ENCODE peak calls at places on chromosomes 3 and 15, in eight cellular contexts. C is stomach; S is tibial artery; Y is CD8-positive, alpha-beta T cell; E is SK-N-SH; I is PC-9; P is CD4-positive, alpha-beta T cell; X is Caco-2. A is an unnamed sample.
A peak's percentile ranks its signal among the peaks of the same experiment; 100 is the strongest.

GRCh38 chr15:51878446-51879386 is 49.3 kb downstream of the TMOD3 start:
- DNase-seq in P (no peak), E (no peak), X (no peak), S (no peak), Y (no peak), C (no peak), I (peak; percentile 25), A (no peak)

GRCh38 chr15:66995257-66995656 is 70.1 kb upstream of the SMAD3 start:
- DNase-seq in E (no peak), I (no peak), X (no peak), S (no peak), P (no peak), C (no peak), Y (no peak), A (no peak)

GRCh38 chr3:184186184-184186901 is at the start of gene ABCF3:
- DNase-seq in X (no peak), Y (peak; percentile 28), S (no peak), E (peak; percentile 45), P (no peak), C (no peak), I (no peak), A (peak; percentile 60)

GRCh38 chr3:174498638-174499037 is 360.5 kb upstream of the NAALADL2 start:
- DNase-seq in X (no peak), S (no peak), C (no peak), P (no peak), I (no peak), E (no peak), Y (no peak), A (no peak)

GRCh38 chr3:133854971-133855370 is 40.7 kb downstream of the RAB6B start:
- DNase-seq in Y (no peak), C (no peak), X (no peak), P (no peak), E (no peak), S (peak; percentile 6), I (no peak), A (no peak)

GRCh38 chr15:47870956-47871625 is 153.8 kb downstream of the SEMA6D start:
- DNase-seq in X (no peak), C (no peak), E (no peak), S (no peak), Y (no peak), P (no peak), I (no peak), A (no peak)

GRCh38 chr3:189652042-189652441 is 20.9 kb downstream of the TP63 start:
- DNase-seq in E (peak; percentile 0), X (peak; percentile 60), P (no peak), I (no peak), Y (no peak), S (no peak), C (no peak), A (no peak)

GRCh38 chr3:8456118-8456811 is 45.4 kb upstream of the LMCD1 start:
- DNase-seq in C (no peak), X (no peak), I (no peak), S (no peak), P (no peak), E (no peak), Y (no peak), A (no peak)

GRCh38 chr15:38254065-38254883 is 1.6 kb downstream of the SPRED1 start:
- DNase-seq in X (peak; percentile 58), P (peak; percentile 11), C (peak; percentile 53), I (peak; percentile 32), S (peak; percentile 44), Y (peak; percentile 42), E (peak; percentile 45), A (peak; percentile 27)

GRCh38 chr15:40909662-40910625 is 15.7 kb downstream of the VPS18 start:
- DNase-seq in C (no peak), P (no peak), S (no peak), I (no peak), X (no peak), E (peak; percentile 70), Y (no peak), A (peak; percentile 88)

GRCh38 chr3:10945683-10946287 is 46.8 kb upstream of the SLC6A1 start:
- DNase-seq in X (peak; percentile 66), C (peak; percentile 49), Y (peak; percentile 45), I (peak; percentile 27), E (peak; percentile 92), S (peak; percentile 38), P (no peak), A (peak; percentile 22)

GRCh38 chr15:66897381-66897780 is 168.0 kb upstream of the SMAD3 start:
- DNase-seq in E (no peak), Y (no peak), P (no peak), X (no peak), C (peak; percentile 18), I (no peak), S (no peak), A (no peak)

GRCh38 chr3:99108508-99108907 is 207.0 kb upstream of the DCBLD2 start:
- DNase-seq in I (no peak), X (no peak), E (no peak), C (no peak), Y (no peak), P (no peak), S (no peak), A (no peak)

GRCh38 chr3:53675942-53676341 is 170.3 kb downstream of the CHDH start:
- DNase-seq in E (no peak), C (no peak), S (no peak), Y (no peak), P (no peak), I (no peak), X (no peak), A (no peak)

GRCh38 chr3:53677406-53677805 is 168.8 kb downstream of the CHDH start:
- DNase-seq in E (peak; percentile 40), P (no peak), I (no peak), S (no peak), Y (no peak), C (no peak), X (peak; percentile 39), A (no peak)

GRCh38 chr3:53682807-53683206 is 163.4 kb downstream of the CHDH start:
- DNase-seq in S (no peak), Y (no peak), P (no peak), X (no peak), E (no peak), I (no peak), C (no peak), A (peak; percentile 51)

GRCh38 chr3:53675022-53675697 is 171.1 kb downstream of the CHDH start:
- DNase-seq in S (no peak), I (no peak), C (no peak), E (peak; percentile 31), P (no peak), Y (no peak), X (no peak), A (no peak)

DNA sequence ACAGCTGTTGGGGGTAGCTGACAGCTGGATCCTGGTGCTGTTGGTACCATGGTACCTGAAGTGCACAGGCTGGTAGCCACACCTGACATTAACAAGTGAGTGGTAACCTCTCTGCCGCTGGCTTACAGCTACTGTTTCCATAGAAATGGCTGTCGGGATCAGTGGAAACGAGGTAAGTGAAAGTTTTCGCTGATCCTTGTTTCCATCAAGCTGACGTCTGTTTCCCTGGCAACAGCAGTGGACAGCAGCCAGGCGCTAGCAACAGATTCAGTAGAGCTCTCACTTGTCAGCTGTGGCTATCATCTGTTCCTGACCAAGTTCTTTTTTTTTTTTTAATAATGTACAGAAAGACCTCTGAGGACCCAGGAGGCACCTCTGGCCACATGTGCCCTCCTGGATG is 166.2 kb downstream of the CHDH start:
- DNase-seq in S (no peak), E (peak; percentile 79), Y (no peak), C (no peak), P (no peak), X (no peak), I (no peak), A (no peak)
- H3K27me3 ChIP-seq in S (peaks cover 36% of the 10 kb centered on the region), E (no peaks in the 10 kb centered on the region), Y (no peaks in the 10 kb centered on the region), C (peaks cover 4% of the 10 kb centered on the region), P (peaks cover 17% of the 10 kb centered on the region), X (no peaks in the 10 kb centered on the region), I (peaks cover 60% of the 10 kb centered on the region), A (no peaks in the 10 kb centered on the region)

DNA sequence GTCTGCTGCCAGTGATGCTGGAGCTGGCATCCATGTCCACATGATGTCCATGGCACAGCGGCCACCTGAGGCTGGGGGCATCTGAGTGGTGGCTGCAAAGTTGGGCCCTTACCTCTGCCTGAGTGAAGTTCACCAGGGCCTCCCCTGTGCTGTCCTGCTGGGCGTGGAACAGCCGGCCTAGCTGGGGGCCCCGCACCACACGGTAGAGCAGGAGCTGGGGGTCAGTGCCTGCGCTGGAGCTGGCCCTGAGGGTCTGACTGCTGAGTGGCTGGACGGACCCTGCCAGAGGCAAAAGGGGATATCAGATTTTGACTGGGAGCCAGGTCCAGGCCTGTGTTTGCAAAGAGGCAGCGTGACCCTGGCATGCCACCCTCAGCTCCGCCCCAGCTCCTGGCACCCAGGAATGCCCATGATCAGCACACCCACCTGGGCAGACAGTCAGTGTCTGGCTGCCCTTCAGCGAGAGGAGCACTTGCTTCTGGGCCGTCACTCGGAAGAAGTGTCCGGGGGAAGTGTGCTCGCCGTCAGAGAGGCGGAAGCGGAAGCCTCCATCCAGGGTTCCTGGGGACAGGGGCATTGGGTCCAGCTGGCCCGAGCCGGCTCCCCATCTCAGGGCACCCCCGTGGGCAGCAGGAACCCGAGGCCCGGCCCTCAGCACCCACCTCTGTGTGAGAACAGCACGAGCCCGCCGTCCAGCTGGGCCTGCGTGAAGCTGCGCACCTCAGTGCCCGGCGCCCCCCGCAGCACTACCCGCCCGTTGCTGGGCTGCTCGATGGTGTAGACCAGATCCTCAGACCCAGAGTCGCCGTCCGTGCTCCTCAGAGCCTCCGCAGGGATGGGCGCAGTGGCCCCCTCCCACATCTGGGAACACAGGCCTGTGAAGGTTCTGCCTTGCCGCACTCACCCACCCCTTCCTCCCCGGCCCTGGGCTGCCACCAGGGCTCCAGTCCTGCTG is 30.2 kb downstream of the CSPG4 start:
- DNase-seq in I (no peak), E (peak; percentile 56), P (no peak), Y (no peak), C (peak; percentile 42), S (no peak), X (no peak), A (no peak)
- H3K9me3 ChIP-seq in I (no peaks in the 10 kb centered on the region), E (no peaks in the 10 kb centered on the region), P (no peaks in the 10 kb centered on the region), Y (no peaks in the 10 kb centered on the region), C (no peaks in the 10 kb centered on the region), S (no peaks in the 10 kb centered on the region), X (no peaks in the 10 kb centered on the region), A (no peaks in the 10 kb centered on the region)

DNA sequence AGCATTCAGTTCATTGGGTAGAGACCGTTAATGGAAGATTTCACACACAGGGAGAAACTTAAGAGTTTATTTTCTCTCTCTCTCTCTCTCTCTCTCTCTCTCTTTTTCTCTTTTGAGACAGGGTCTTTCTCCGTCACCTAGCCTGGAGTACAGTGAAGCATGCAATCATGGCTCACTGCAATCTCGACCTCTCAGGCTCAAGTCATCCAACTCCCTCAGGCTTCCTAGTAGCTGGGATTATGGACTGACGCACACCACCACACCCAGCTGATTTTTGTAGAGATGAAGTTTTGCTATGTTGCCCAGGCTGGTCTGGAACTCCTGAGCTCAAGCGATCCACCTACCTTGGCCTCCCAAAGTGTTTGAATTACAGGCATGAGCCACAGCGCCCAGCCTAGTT is 1.6 kb downstream of the WDR72 start:
- DNase-seq in C (no peak), Y (no peak), I (no peak), X (no peak), P (no peak), E (no peak), S (no peak), A (no peak)
- H3K27me3 ChIP-seq in C (peaks cover 36% of the 10 kb centered on the region), Y (no peaks in the 10 kb centered on the region), I (no peaks in the 10 kb centered on the region), X (no peaks in the 10 kb centered on the region), P (peaks cover 28% of the 10 kb centered on the region), E (no peaks in the 10 kb centered on the region), S (peaks cover 16% of the 10 kb centered on the region), A (peaks cover 8% of the 10 kb centered on the region)

DNA sequence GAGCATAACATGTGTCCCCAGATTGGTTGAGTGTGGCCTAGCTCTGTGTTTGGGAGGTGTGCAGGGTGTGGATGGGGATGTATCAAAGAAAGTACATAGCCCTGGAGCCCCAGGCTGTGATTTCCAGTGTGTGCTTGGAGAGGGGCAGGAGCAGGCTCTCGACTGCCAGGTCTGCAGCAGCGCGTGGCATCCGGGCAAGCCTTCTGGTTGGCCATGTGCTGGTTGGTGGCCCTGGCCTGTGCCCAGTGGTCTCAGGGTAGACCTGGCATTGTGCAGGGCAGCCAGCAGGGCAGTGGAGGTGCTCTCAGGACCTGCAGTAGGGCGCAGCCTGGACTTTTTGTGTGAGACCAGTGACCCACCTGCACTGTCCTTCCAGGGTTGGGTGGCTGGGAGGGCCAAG is 231.5 kb downstream of the UBE3A start:
- DNase-seq in I (no peak), P (no peak), C (no peak), E (no peak), X (no peak), S (no peak), Y (no peak), A (no peak)
- H3K9me3 ChIP-seq in I (no peaks in the 10 kb centered on the region), P (peaks cover 8% of the 10 kb centered on the region), C (no peaks in the 10 kb centered on the region), E (no peaks in the 10 kb centered on the region), X (peaks cover 47% of the 10 kb centered on the region), S (no peaks in the 10 kb centered on the region), Y (no peaks in the 10 kb centered on the region), A (no peaks in the 10 kb centered on the region)

A was measured in gastrocnemius medialis.